ENCODE peak calls at places on chromosomes 1 and 21, in eight cellular contexts. I, A, W, E, X, V, Y and D are unnamed samples.

GRCh38 chr1:54095543-54096286 is 42.3 kb downstream of the TCEANC2 start:
- DNase-seq in I (no peak), A (no peak), W (no peak), E (no peak), X (no peak), V (no peak), Y (no peak), D (no peak)

GRCh38 chr1:201024251-201024998 is 911 bp upstream of the KIF21B start:
- DNase-seq in I (no peak), A (no peak), W (no peak), E (no peak), X (no peak), V (no peak), Y (no peak), D (no peak)

GRCh38 chr1:84884671-84885389 is 8.2 kb downstream of the LPAR3 start:
- DNase-seq in I (peak; percentile 34), A (no peak), W (no peak), E (no peak), X (no peak), V (no peak), Y (peak; percentile 38), D (no peak)

GRCh38 chr1:204560590-204560989 is 44.4 kb downstream of the MDM4 start:
- DNase-seq in I (peak; percentile 17), A (no peak), W (peak; percentile 77), E (no peak), X (no peak), V (no peak), Y (peak; percentile 46), D (no peak)

GRCh38 chr1:230163205-230163604 is 96.2 kb downstream of the GALNT2 start:
- DNase-seq in I (peak; percentile 71), A (no peak), W (no peak), E (no peak), X (no peak), V (no peak), Y (peak; percentile 48), D (no peak)

GRCh38 chr1:24955161-24955560 is 25.1 kb upstream of the RUNX3 start:
- DNase-seq in I (no peak), A (no peak), W (no peak), E (no peak), X (no peak), V (peak; percentile 86), Y (peak; percentile 88), D (peak; percentile 60)

GRCh38 chr1:235299514-235299858 is 28.5 kb downstream of the ARID4B start:
- DNase-seq in I (no peak), A (no peak), W (no peak), E (no peak), X (no peak), V (no peak), Y (no peak), D (no peak)

GRCh38 chr1:28108006-28108405 is 19.6 kb upstream of the EYA3 start:
- DNase-seq in I (no peak), A (no peak), W (no peak), E (no peak), X (no peak), V (no peak), Y (no peak), D (no peak)

GRCh38 chr1:207454046-207454964 is at the start of gene CR2:
- DNase-seq in I (no peak), A (peak; percentile 26), W (peak; percentile 23), E (no peak), X (peak; percentile 66), V (peak; percentile 89), Y (peak; percentile 59), D (peak; percentile 79)

GRCh38 chr1:226038661-226039060 is 23.9 kb upstream of the H3-3A start:
- DNase-seq in I (no peak), A (no peak), W (no peak), E (no peak), X (no peak), V (no peak), Y (no peak), D (no peak)

GRCh38 chr1:16254263-16254948 is 17.4 kb upstream of the CPLANE2 start:
- DNase-seq in I (no peak), A (no peak), W (no peak), E (no peak), X (no peak), V (no peak), Y (no peak), D (no peak)

GRCh38 chr1:154999651-155000474 is 2.7 kb upstream of the ZBTB7B start:
- DNase-seq in I (no peak), A (no peak), W (no peak), E (peak; percentile 68), X (no peak), V (peak; percentile 81), Y (peak; percentile 53), D (peak; percentile 82)

GRCh38 chr1:41160498-41161110 is 81.5 kb downstream of the SCMH1 start:
- DNase-seq in I (no peak), A (no peak), W (no peak), E (no peak), X (no peak), V (no peak), Y (no peak), D (no peak)

GRCh38 chr21:34889287-34889536 is 159.9 kb downstream of the RUNX1 start:
- DNase-seq in I (peak; percentile 79), A (peak; percentile 39), W (peak; percentile 47), E (peak; percentile 32), X (no peak), V (peak; percentile 72), Y (peak; percentile 81), D (no peak)

GRCh38 chr1:205122489-205122882 is 708 bp upstream of the RBBP5 start:
- DNase-seq in I (no peak), A (no peak), W (no peak), E (no peak), X (no peak), V (no peak), Y (no peak), D (no peak)

GRCh38 chr1:38585460-38585859 is 274.1 kb downstream of the RRAGC start:
- DNase-seq in I (no peak), A (no peak), W (no peak), E (no peak), X (no peak), V (peak; percentile 48), Y (no peak), D (no peak)

GRCh38 chr1:8460784-8461183 is 142.9 kb downstream of the SLC45A1 start:
- DNase-seq in I (no peak), A (peak; percentile 34), W (no peak), E (no peak), X (no peak), V (no peak), Y (no peak), D (no peak)

GRCh38 chr1:181043025-181043880 is 9.5 kb downstream of the MR1 start:
- DNase-seq in I (peak; percentile 31), A (no peak), W (no peak), E (peak; percentile 60), X (no peak), V (no peak), Y (peak; percentile 76), D (peak; percentile 37)

GRCh38 chr1:89211035-89211634 is 12.4 kb upstream of the GBP4 start:
- DNase-seq in I (no peak), A (no peak), W (no peak), E (no peak), X (no peak), V (no peak), Y (no peak), D (no peak)